ENCODE peak calls at places on chromosomes 1 and 21, in four cellular contexts. Z is upper lobe of right lung, V is fibroblast of lung, L is neural progenitor cell. D is an unnamed sample. For H3K4me1 and H3K27me3, the result is how much of the 10 kb centered on the place peaks cover.

GRCh38 chr1:66725885-66726665 is 26.2 kb upstream of the DYNLT5 start:
- DNase-seq in Z (no peak), V (peak), L (peak), D (peak)

GRCh38 chr1:20355828-20356735 is 65.4 kb downstream of the VWA5B1 start:
- DNase-seq in Z (no peak), V (no peak), L (no peak), D (no peak)

GRCh38 chr1:205392650-205393049 is 29.2 kb downstream of the LEMD1 start:
- DNase-seq in Z (no peak), V (no peak), L (no peak), D (no peak)

GRCh38 chr1:46117810-46118494 is 14.5 kb downstream of the PIK3R3 start:
- DNase-seq in Z (no peak), V (no peak), L (no peak), D (no peak)

GRCh38 chr1:209768354-209768774 is 12.5 kb downstream of the TRAF3IP3 start:
- DNase-seq in Z (no peak), V (no peak), L (no peak), D (no peak)

GRCh38 chr1:176499671-176500070 is 36.7 kb downstream of the PAPPA2 start:
- DNase-seq in Z (no peak), V (no peak), L (no peak), D (no peak)

GRCh38 chr1:64675718-64676345 is 69.0 kb upstream of the RAVER2 start:
- DNase-seq in Z (no peak), V (peak), L (peak), D (no peak)

GRCh38 chr1:10867138-10867721 is 70.8 kb upstream of the CASZ1 start:
- DNase-seq in Z (peak), V (peak), L (peak), D (peak)

GRCh38 chr1:201397675-201398074 is 1.4 kb downstream of the LAD1 start:
- DNase-seq in Z (no peak), V (no peak), L (no peak), D (no peak)

GRCh38 chr1:62082456-62083363 is 111.9 kb upstream of the L1TD1 start:
- DNase-seq in Z (no peak), V (peak), L (peak), D (peak)

GRCh38 chr1:86706018-86706417 is 1.6 kb downstream of the SH3GLB1 start:
- DNase-seq in Z (no peak), V (peak), L (no peak), D (no peak)

GRCh38 chr1:30417701-30418425 is 305.5 kb downstream of the MATN1 start:
- DNase-seq in Z (peak), V (no peak), L (no peak), D (no peak)

GRCh38 chr1:245807954-245808719 is 653.4 kb downstream of the KIF26B start:
- DNase-seq in Z (peak), V (no peak), L (no peak), D (no peak)

GRCh38 chr1:241847540-241847795 is 536 bp upstream of the EXO1 start:
- DNase-seq in Z (no peak), V (no peak), L (no peak), D (no peak)

DNA sequence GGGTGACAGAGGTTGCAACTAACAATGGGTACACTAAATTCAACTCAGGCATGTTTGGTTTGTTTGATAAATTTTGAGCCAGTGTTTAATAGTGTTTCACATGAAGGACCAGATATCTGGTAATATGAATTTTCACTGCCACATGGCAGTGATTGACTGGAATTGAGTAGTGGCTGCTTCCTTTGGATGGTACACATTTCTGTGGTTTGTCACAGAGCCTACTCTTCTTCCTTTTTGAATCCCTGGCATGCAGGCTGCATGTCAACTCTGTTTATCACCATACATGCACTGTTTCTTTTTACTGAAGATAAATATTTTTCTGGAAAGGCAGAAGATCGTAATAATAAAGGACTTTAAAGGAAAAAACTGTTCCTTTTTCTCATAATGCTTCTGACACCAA is 35.4 kb downstream of the SDCCAG8 start:
- DNase-seq in Z (no peak), V (no peak), L (no peak), D (no peak)
- H3K4me1 ChIP-seq in Z (under half), V (under half), L (under half), D (under half)

DNA sequence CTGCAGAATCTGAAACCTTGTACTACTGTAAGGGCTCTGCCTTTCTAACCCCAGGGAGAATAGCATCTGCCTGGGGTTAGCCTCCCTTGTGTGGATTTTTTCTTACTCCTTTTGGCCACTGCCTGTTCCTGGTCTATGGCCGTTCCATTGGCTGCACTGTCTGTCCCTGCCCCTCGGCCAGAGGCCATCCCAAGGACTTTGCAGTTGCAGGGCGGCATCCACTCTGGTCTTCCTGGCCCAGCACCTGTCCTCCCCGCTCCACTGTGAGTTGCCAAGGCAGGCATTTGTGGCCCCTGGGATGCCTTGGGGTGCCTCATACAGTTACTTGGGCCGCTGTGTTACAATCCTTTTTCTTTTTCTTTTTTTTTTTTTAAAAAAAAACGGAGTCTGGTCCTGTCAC is 45.8 kb downstream of the PDE9A start:
- DNase-seq in Z (peak), V (no peak), L (no peak), D (no peak)
- H3K27me3 ChIP-seq in Z (under half), V (under half), L (under half), D (under half)

GRCh38 chr21:24897883-24898282 is 709.4 kb downstream of the MRPL39 start:
- DNase-seq in Z (no peak), V (no peak), L (no peak), D (no peak)

GRCh38 chr21:24899138-24899537 is 708.1 kb downstream of the MRPL39 start:
- DNase-seq in Z (no peak), V (no peak), L (no peak), D (no peak)

GRCh38 chr21:24896735-24897124 is 710.6 kb downstream of the MRPL39 start:
- DNase-seq in Z (no peak), V (no peak), L (no peak), D (no peak)

GRCh38 chr21:24894324-24894723 is 713.0 kb downstream of the MRPL39 start:
- DNase-seq in Z (no peak), V (no peak), L (no peak), D (no peak)

GRCh38 chr21:24895885-24896734 is 711.2 kb downstream of the MRPL39 start:
- DNase-seq in Z (no peak), V (peak), L (peak), D (peak)
- TF ChIP-seq CTCF in Z (no peak), V (peak), L (peak), D (peak)

GRCh38 chr1:155001688-155002474 is 721 bp upstream of the ZBTB7B start:
- DNase-seq in Z (peak), V (peak), L (peak), D (peak)

GRCh38 chr1:154999651-155000474 is 2.7 kb upstream of the ZBTB7B start:
- DNase-seq in Z (peak), V (peak), L (peak), D (no peak)

GRCh38 chr1:155001438-155001687 is 1.2 kb upstream of the ZBTB7B start:
- DNase-seq in Z (no peak), V (no peak), L (no peak), D (no peak)

GRCh38 chr1:155000475-155000724 is 2.2 kb upstream of the ZBTB7B start:
- DNase-seq in Z (no peak), V (no peak), L (no peak), D (peak)

DNA sequence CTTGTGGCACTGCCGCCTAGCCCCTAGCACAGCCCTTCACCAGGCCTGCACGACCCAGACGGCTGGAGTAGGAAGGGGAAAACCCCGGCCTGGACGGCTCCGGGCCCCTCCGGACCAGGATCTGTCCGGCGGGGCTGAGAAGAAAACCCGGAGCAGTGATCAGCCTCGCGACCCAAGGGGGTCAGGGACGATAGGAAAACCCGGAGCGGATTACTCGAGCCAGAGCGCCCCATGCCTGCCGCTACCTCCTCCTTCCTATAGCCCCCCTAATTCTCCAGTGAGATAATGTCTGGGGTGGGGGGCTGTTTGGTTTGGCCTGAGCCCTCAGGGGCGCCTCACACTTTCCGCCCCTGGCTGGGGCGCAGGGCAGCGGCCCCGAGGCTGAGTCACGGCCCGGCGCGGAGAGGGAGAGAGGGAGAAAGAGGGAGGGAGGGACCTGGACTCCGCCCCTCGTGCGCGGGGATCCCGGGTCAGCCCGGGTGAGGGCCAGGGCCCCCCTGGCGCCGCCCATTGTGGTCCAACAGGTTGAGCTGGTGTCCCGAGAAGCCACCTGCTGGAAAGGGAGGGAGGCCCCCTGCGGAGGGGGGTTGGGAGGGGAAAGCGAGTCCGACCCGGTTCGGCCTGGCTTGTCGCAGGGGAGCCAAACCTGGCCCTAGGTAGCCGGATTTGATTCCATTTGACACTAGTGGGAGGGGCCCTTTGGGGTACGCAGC is 1.7 kb upstream of the ZBTB7B start:
- DNase-seq in Z (peak), V (peak), L (peak), D (peak)
- H3K4me1 ChIP-seq in Z (under half), V (under half), L (under half), D (under half)

GRCh38 chr21:38662224-38662568 is 143.5 kb upstream of the ETS2 start:
- DNase-seq in Z (no peak), V (no peak), L (no peak), D (no peak)

GRCh38 chr21:38667466-38667865 is 138.3 kb upstream of the ETS2 start:
- DNase-seq in Z (no peak), V (no peak), L (no peak), D (no peak)

GRCh38 chr21:38663282-38663681 is 142.4 kb upstream of the ETS2 start:
- DNase-seq in Z (no peak), V (no peak), L (no peak), D (no peak)

GRCh38 chr21:38664315-38664714 is 141.4 kb upstream of the ETS2 start:
- DNase-seq in Z (no peak), V (no peak), L (no peak), D (no peak)

GRCh38 chr21:38664821-38665220 is 140.9 kb upstream of the ETS2 start:
- DNase-seq in Z (no peak), V (no peak), L (no peak), D (no peak)
- H3K27me3 ChIP-seq in Z (under half), V (half or more), L (under half), D (under half)

D was measured in adrenal gland.